ENCODE peak calls at places on chromosomes 11 and 22, in six cellular contexts. One of them, this sample, is unnamed.

GRCh38 chr11:2577071-2578005 is 122.5 kb downstream of the KCNQ1OT1 start:
- DNase-seq in A673: no peak
- DNase-seq in heart left ventricle: peak; percentile 6
- DNase-seq in heart right ventricle: peak; percentile 11
- DNase-seq in stomach: no peak
- DNase-seq in kidney: peak; percentile 73
- DNase-seq in this sample: peak; percentile 6

GRCh38 chr11:64459609-64460008 is 100.6 kb downstream of the RPS6KA4 start:
- DNase-seq in A673: no peak
- DNase-seq in heart left ventricle: no peak
- DNase-seq in heart right ventricle: no peak
- DNase-seq in stomach: no peak
- DNase-seq in kidney: no peak
- DNase-seq in this sample: no peak

GRCh38 chr11:41282436-41282835 is 177.0 kb downstream of the LRRC4C start:
- DNase-seq in A673: no peak
- DNase-seq in heart left ventricle: no peak
- DNase-seq in heart right ventricle: no peak
- DNase-seq in stomach: no peak
- DNase-seq in kidney: no peak
- DNase-seq in this sample: no peak

GRCh38 chr22:19503869-19504268 is 20.3 kb downstream of the CLDN5 start:
- DNase-seq in A673: no peak
- DNase-seq in heart left ventricle: no peak
- DNase-seq in heart right ventricle: no peak
- DNase-seq in stomach: no peak
- DNase-seq in kidney: no peak
- DNase-seq in this sample: no peak

GRCh38 chr11:60971520-60971919 is at the start of gene CD6:
- DNase-seq in A673: no peak
- DNase-seq in heart left ventricle: no peak
- DNase-seq in heart right ventricle: no peak
- DNase-seq in stomach: no peak
- DNase-seq in kidney: no peak
- DNase-seq in this sample: no peak

GRCh38 chr11:72001255-72001654 is 2.5 kb downstream of the IL18BP start:
- DNase-seq in A673: no peak
- DNase-seq in heart left ventricle: no peak
- DNase-seq in heart right ventricle: no peak
- DNase-seq in stomach: no peak
- DNase-seq in kidney: peak; percentile 67
- DNase-seq in this sample: no peak

GRCh38 chr11:67507242-67507890 is 596 bp downstream of the CDK2AP2 start:
- DNase-seq in A673: peak; percentile 83
- DNase-seq in heart left ventricle: peak; percentile 41
- DNase-seq in heart right ventricle: no peak
- DNase-seq in stomach: peak; percentile 82
- DNase-seq in kidney: no peak
- DNase-seq in this sample: no peak

GRCh38 chr11:62217191-62217748 is 8.8 kb downstream of the SCGB2A1 start:
- DNase-seq in A673: peak; percentile 39
- DNase-seq in heart left ventricle: no peak
- DNase-seq in heart right ventricle: no peak
- DNase-seq in stomach: no peak
- DNase-seq in kidney: no peak
- DNase-seq in this sample: no peak

GRCh38 chr11:6992026-6992425 is 28.1 kb downstream of the ZNF214 start:
- DNase-seq in A673: no peak
- DNase-seq in heart left ventricle: no peak
- DNase-seq in heart right ventricle: no peak
- DNase-seq in stomach: no peak
- DNase-seq in kidney: no peak
- DNase-seq in this sample: no peak

GRCh38 chr22:39631857-39632256 is 61.3 kb downstream of the CACNA1I start:
- DNase-seq in A673: no peak
- DNase-seq in heart left ventricle: no peak
- DNase-seq in heart right ventricle: no peak
- DNase-seq in stomach: no peak
- DNase-seq in kidney: no peak
- DNase-seq in this sample: no peak

GRCh38 chr11:44112083-44112865 is 16.8 kb downstream of the EXT2 start:
- DNase-seq in A673: peak; percentile 86
- DNase-seq in heart left ventricle: peak; percentile 50
- DNase-seq in heart right ventricle: peak; percentile 33
- DNase-seq in stomach: no peak
- DNase-seq in kidney: no peak
- DNase-seq in this sample: no peak

GRCh38 chr11:108213784-108214183 is 8.7 kb downstream of the NPAT start:
- DNase-seq in A673: no peak
- DNase-seq in heart left ventricle: no peak
- DNase-seq in heart right ventricle: no peak
- DNase-seq in stomach: no peak
- DNase-seq in kidney: no peak
- DNase-seq in this sample: no peak

GRCh38 chr22:19817561-19818263 is 37.0 kb downstream of the GNB1L start:
- DNase-seq in A673: no peak
- DNase-seq in heart left ventricle: no peak
- DNase-seq in heart right ventricle: no peak
- DNase-seq in stomach: peak; percentile 17
- DNase-seq in kidney: peak; percentile 67
- DNase-seq in this sample: no peak

GRCh38 chr22:33591946-33592345 is 328.3 kb downstream of the LARGE1 start:
- DNase-seq in A673: no peak
- DNase-seq in heart left ventricle: no peak
- DNase-seq in heart right ventricle: no peak
- DNase-seq in stomach: no peak
- DNase-seq in kidney: no peak
- DNase-seq in this sample: no peak

GRCh38 chr11:88087281-88087680 is 88.0 kb downstream of the RAB38 start:
- DNase-seq in A673: no peak
- DNase-seq in heart left ventricle: no peak
- DNase-seq in heart right ventricle: no peak
- DNase-seq in stomach: no peak
- DNase-seq in kidney: no peak
- DNase-seq in this sample: no peak

GRCh38 chr11:84012171-84012826 is 726.1 kb upstream of the CCDC90B start:
- DNase-seq in A673: no peak
- DNase-seq in heart left ventricle: no peak
- DNase-seq in heart right ventricle: no peak
- DNase-seq in stomach: no peak
- DNase-seq in kidney: no peak
- DNase-seq in this sample: no peak

GRCh38 chr11:75051043-75051442 is 45.6 kb downstream of the OR2AT4 start:
- DNase-seq in A673: no peak
- DNase-seq in heart left ventricle: no peak
- DNase-seq in heart right ventricle: no peak
- DNase-seq in stomach: no peak
- DNase-seq in kidney: no peak
- DNase-seq in this sample: no peak

GRCh38 chr11:924406-925157 is 1.1 kb upstream of the AP2A2 start:
- DNase-seq in A673: no peak
- DNase-seq in heart left ventricle: no peak
- DNase-seq in heart right ventricle: no peak
- DNase-seq in stomach: no peak
- DNase-seq in kidney: peak; percentile 80
- DNase-seq in this sample: no peak

GRCh38 chr22:22753526-22754267 is 109.3 kb downstream of the GGTLC2 start:
- DNase-seq in A673: peak; percentile 62
- DNase-seq in heart left ventricle: peak; percentile 33
- DNase-seq in heart right ventricle: peak; percentile 31
- DNase-seq in stomach: peak; percentile 64
- DNase-seq in kidney: peak; percentile 87
- DNase-seq in this sample: no peak

GRCh38 chr11:22832315-22833041 is 2.9 kb upstream of the SVIP start:
- DNase-seq in A673: peak; percentile 31
- DNase-seq in heart left ventricle: no peak
- DNase-seq in heart right ventricle: no peak
- DNase-seq in stomach: no peak
- DNase-seq in kidney: no peak
- DNase-seq in this sample: no peak

GRCh38 chr11:112658521-112658920 is 302.7 kb upstream of the NCAM1 start:
- DNase-seq in A673: no peak
- DNase-seq in heart left ventricle: peak; percentile 35
- DNase-seq in heart right ventricle: no peak
- DNase-seq in stomach: no peak
- DNase-seq in kidney: no peak
- DNase-seq in this sample: no peak

GRCh38 chr11:117986981-117987495 is 844 bp downstream of the IL10RA start:
- DNase-seq in A673: no peak
- DNase-seq in heart left ventricle: no peak
- DNase-seq in heart right ventricle: no peak
- DNase-seq in stomach: no peak
- DNase-seq in kidney: no peak
- DNase-seq in this sample: no peak

GRCh38 chr22:29310065-29310862 is 3.8 kb downstream of the GAS2L1 start:
- DNase-seq in A673: no peak
- DNase-seq in heart left ventricle: no peak
- DNase-seq in heart right ventricle: no peak
- DNase-seq in stomach: no peak
- DNase-seq in kidney: peak; percentile 92
- DNase-seq in this sample: no peak

GRCh38 chr11:70503878-70504240 is 105.5 kb downstream of the CTTN start:
- DNase-seq in A673: no peak
- DNase-seq in heart left ventricle: no peak
- DNase-seq in heart right ventricle: no peak
- DNase-seq in stomach: no peak
- DNase-seq in kidney: peak; percentile 57
- DNase-seq in this sample: no peak

GRCh38 chr22:47793304-47794101 is 1031.1 kb downstream of the TBC1D22A start:
- DNase-seq in A673: no peak
- DNase-seq in heart left ventricle: no peak
- DNase-seq in heart right ventricle: no peak
- DNase-seq in stomach: no peak
- DNase-seq in kidney: no peak
- DNase-seq in this sample: no peak

DNA sequence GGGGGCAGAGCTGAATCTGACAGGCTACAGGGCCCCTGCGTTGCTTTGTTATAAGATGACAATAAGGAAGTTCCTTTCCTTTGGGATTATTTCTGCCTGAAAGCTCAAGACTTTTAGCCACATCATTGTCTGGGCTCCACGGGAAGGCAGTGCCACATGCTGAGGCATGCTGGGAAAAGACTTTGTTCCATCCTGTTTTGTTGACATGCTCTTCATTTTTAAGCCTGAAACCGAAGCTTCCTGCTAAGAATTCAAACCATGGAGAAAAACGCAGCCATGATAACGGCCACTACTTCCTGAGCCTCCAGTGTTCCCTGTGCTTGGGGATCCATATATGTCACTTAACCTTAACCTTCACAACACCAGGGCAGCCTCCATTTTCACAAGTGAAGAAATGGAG is 5.5 kb upstream of the TCF20 start:
- DNase-seq in A673: peak; percentile 81
- DNase-seq in heart left ventricle: no peak
- DNase-seq in heart right ventricle: no peak
- DNase-seq in stomach: no peak
- DNase-seq in kidney: no peak
- DNase-seq in this sample: no peak
- H3K4me1 ChIP-seq in A673: peaks cover 24% of the 10 kb centered on the region
- H3K4me1 ChIP-seq in heart left ventricle: peaks cover 18% of the 10 kb centered on the region
- H3K4me1 ChIP-seq in heart right ventricle: no peaks in the 10 kb centered on the region
- H3K4me1 ChIP-seq in stomach: peaks cover 2% of the 10 kb centered on the region
- H3K4me1 ChIP-seq in kidney: no peaks in the 10 kb centered on the region
- H3K4me1 ChIP-seq in this sample: peaks cover 2% of the 10 kb centered on the region

DNA sequence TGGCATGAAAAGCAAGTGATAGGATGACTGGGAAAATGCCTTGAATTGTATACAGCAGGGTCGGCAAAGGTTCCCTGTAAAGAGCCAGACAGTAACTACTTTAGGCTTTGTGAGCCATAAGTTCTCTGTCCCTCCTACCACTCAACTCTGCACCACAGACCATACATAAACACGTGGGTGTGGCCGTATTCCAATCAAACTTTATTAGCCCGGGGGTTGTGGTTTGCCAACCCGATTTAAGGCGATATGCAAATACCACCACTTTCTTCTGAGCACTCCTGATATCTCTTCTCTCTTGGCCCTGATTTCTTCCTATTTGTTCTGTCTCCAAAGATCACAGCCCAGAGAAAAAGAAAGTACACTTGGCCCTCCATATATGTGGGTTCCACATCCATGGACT is 87.5 kb downstream of the MN1 start:
- DNase-seq in A673: no peak
- DNase-seq in heart left ventricle: no peak
- DNase-seq in heart right ventricle: no peak
- DNase-seq in stomach: no peak
- DNase-seq in kidney: no peak
- DNase-seq in this sample: no peak
- H3K4me3 ChIP-seq in A673: no peak overlapping the region
- H3K4me3 ChIP-seq in heart left ventricle: no peak overlapping the region
- H3K4me3 ChIP-seq in heart right ventricle: no peak overlapping the region
- H3K4me3 ChIP-seq in stomach: no peak overlapping the region
- H3K4me3 ChIP-seq in kidney: no peak overlapping the region
- H3K4me3 ChIP-seq in this sample: no peak overlapping the region

GRCh38 chr22:36770116-36770945 is 5.6 kb downstream of the IFT27 start:
- DNase-seq in A673: no peak
- DNase-seq in heart left ventricle: no peak
- DNase-seq in heart right ventricle: no peak
- DNase-seq in stomach: no peak
- DNase-seq in kidney: no peak
- DNase-seq in this sample: peak; percentile 53

GRCh38 chr22:36770946-36771340 is 5.0 kb downstream of the IFT27 start:
- DNase-seq in A673: no peak
- DNase-seq in heart left ventricle: no peak
- DNase-seq in heart right ventricle: no peak
- DNase-seq in stomach: no peak
- DNase-seq in kidney: no peak
- DNase-seq in this sample: no peak

GRCh38 chr22:36771376-36772063 is 4.4 kb downstream of the IFT27 start:
- DNase-seq in A673: no peak
- DNase-seq in heart left ventricle: no peak
- DNase-seq in heart right ventricle: no peak
- DNase-seq in stomach: no peak
- DNase-seq in kidney: no peak
- DNase-seq in this sample: no peak

GRCh38 chr22:36773935-36774334 is 2.0 kb downstream of the IFT27 start:
- DNase-seq in A673: peak; percentile 45
- DNase-seq in heart left ventricle: no peak
- DNase-seq in heart right ventricle: no peak
- DNase-seq in stomach: no peak
- DNase-seq in kidney: no peak
- DNase-seq in this sample: no peak

DNA sequence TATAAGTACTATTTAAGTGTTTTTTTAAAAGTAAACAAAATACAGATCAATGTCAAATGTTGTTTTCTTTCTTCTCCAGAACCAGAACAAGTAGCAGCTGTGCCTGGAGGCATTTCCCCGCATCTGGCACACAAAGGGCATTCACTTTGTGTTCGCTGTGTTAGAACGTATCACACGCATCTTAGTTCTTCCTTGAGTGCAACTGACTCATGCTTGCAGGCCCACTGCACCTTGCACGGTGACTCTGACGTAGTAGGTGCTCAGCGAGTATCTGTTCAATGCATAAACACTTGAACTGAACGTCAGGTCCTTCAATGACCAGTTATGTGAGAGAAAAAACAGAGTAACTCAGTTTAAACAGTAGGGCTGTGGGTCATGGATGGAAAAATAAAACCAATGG is 3.5 kb downstream of the IFT27 start:
- DNase-seq in A673: no peak
- DNase-seq in heart left ventricle: no peak
- DNase-seq in heart right ventricle: no peak
- DNase-seq in stomach: no peak
- DNase-seq in kidney: no peak
- DNase-seq in this sample: peak; percentile 27
- H3K36me3 ChIP-seq in A673: no peaks in the 10 kb centered on the region
- H3K36me3 ChIP-seq in heart left ventricle: no peaks in the 10 kb centered on the region
- H3K36me3 ChIP-seq in heart right ventricle: peaks cover 11% of the 10 kb centered on the region
- H3K36me3 ChIP-seq in stomach: peaks cover 4% of the 10 kb centered on the region
- H3K36me3 ChIP-seq in kidney: peaks cover under 1% of the 10 kb centered on the region
- H3K36me3 ChIP-seq in this sample: no peaks in the 10 kb centered on the region

GRCh38 chr11:31417816-31418215 is 48.2 kb downstream of the DNAJC24 start:
- DNase-seq in A673: no peak
- DNase-seq in heart left ventricle: no peak
- DNase-seq in heart right ventricle: no peak
- DNase-seq in stomach: no peak
- DNase-seq in kidney: no peak
- DNase-seq in this sample: no peak
- H3K4me1 ChIP-seq in A673: peaks cover 5% of the 10 kb centered on the region
- H3K4me1 ChIP-seq in heart left ventricle: no peaks in the 10 kb centered on the region
- H3K4me1 ChIP-seq in heart right ventricle: no peaks in the 10 kb centered on the region
- H3K4me1 ChIP-seq in stomach: no peaks in the 10 kb centered on the region
- H3K4me1 ChIP-seq in kidney: no peaks in the 10 kb centered on the region
- H3K4me1 ChIP-seq in this sample: no peaks in the 10 kb centered on the region